ENCODE peak calls at places on chromosomes 4 and X, in eight cellular contexts. One of them, this sample, is unnamed.
A peak's percentile ranks its signal among the peaks of the same experiment; 100 is the strongest.

GRCh38 chr4:188002346-188002745 is 6.8 kb downstream of the ZFP42 start:
- DNase-seq in CD4-positive, alpha-beta T cell: no peak
- DNase-seq in breast epithelium: no peak
- DNase-seq in DND-41: no peak
- DNase-seq in chondrocyte: no peak
- DNase-seq in astrocyte of the spinal cord: no peak
- DNase-seq in hepatocyte: no peak
- DNase-seq in GM06990: no peak
- DNase-seq in this sample: no peak

GRCh38 chrX:136076942-136077341 is 70.4 kb upstream of the FHL1 start:
- DNase-seq in CD4-positive, alpha-beta T cell: no peak
- DNase-seq in breast epithelium: no peak
- DNase-seq in DND-41: no peak
- DNase-seq in chondrocyte: no peak
- DNase-seq in astrocyte of the spinal cord: no peak
- DNase-seq in hepatocyte: no peak
- DNase-seq in GM06990: no peak
- DNase-seq in this sample: no peak

GRCh38 chrX:41472231-41472815 is 25.2 kb downstream of the NYX start:
- DNase-seq in CD4-positive, alpha-beta T cell: no peak
- DNase-seq in breast epithelium: no peak
- DNase-seq in DND-41: no peak
- DNase-seq in chondrocyte: no peak
- DNase-seq in astrocyte of the spinal cord: no peak
- DNase-seq in hepatocyte: no peak
- DNase-seq in GM06990: no peak
- DNase-seq in this sample: no peak

GRCh38 chr4:100017627-100018310 is 67.7 kb upstream of the H2AZ1 start:
- DNase-seq in CD4-positive, alpha-beta T cell: no peak
- DNase-seq in breast epithelium: no peak
- DNase-seq in DND-41: no peak
- DNase-seq in chondrocyte: no peak
- DNase-seq in astrocyte of the spinal cord: no peak
- DNase-seq in hepatocyte: no peak
- DNase-seq in GM06990: peak; percentile 10
- DNase-seq in this sample: no peak

GRCh38 chr4:127783026-127783769 is 1.1 kb downstream of the HSPA4L start:
- DNase-seq in CD4-positive, alpha-beta T cell: no peak
- DNase-seq in breast epithelium: peak; percentile 58
- DNase-seq in DND-41: no peak
- DNase-seq in chondrocyte: peak; percentile 68
- DNase-seq in astrocyte of the spinal cord: peak; percentile 62
- DNase-seq in hepatocyte: peak; percentile 64
- DNase-seq in GM06990: no peak
- DNase-seq in this sample: peak; percentile 67

GRCh38 chr4:153159016-153159415 is 45.2 kb upstream of the TRIM2 start:
- DNase-seq in CD4-positive, alpha-beta T cell: no peak
- DNase-seq in breast epithelium: no peak
- DNase-seq in DND-41: no peak
- DNase-seq in chondrocyte: no peak
- DNase-seq in astrocyte of the spinal cord: no peak
- DNase-seq in hepatocyte: no peak
- DNase-seq in GM06990: no peak
- DNase-seq in this sample: no peak

GRCh38 chrX:36898301-36898700 is 109.9 kb upstream of the FAM47C start:
- DNase-seq in CD4-positive, alpha-beta T cell: no peak
- DNase-seq in breast epithelium: no peak
- DNase-seq in DND-41: no peak
- DNase-seq in chondrocyte: no peak
- DNase-seq in astrocyte of the spinal cord: no peak
- DNase-seq in hepatocyte: peak; percentile 44
- DNase-seq in GM06990: no peak
- DNase-seq in this sample: no peak

GRCh38 chr4:94892051-94892450 is 134.3 kb downstream of the BMPR1B start:
- DNase-seq in CD4-positive, alpha-beta T cell: no peak
- DNase-seq in breast epithelium: no peak
- DNase-seq in DND-41: no peak
- DNase-seq in chondrocyte: no peak
- DNase-seq in astrocyte of the spinal cord: peak; percentile 63
- DNase-seq in hepatocyte: no peak
- DNase-seq in GM06990: no peak
- DNase-seq in this sample: no peak

GRCh38 chr4:16122225-16122624 is 38.4 kb upstream of the PROM1 start:
- DNase-seq in CD4-positive, alpha-beta T cell: no peak
- DNase-seq in breast epithelium: no peak
- DNase-seq in DND-41: no peak
- DNase-seq in chondrocyte: no peak
- DNase-seq in astrocyte of the spinal cord: no peak
- DNase-seq in hepatocyte: no peak
- DNase-seq in GM06990: no peak
- DNase-seq in this sample: no peak

GRCh38 chr4:150173854-150174398 is 95.7 kb downstream of the DCLK2 start:
- DNase-seq in CD4-positive, alpha-beta T cell: no peak
- DNase-seq in breast epithelium: no peak
- DNase-seq in DND-41: no peak
- DNase-seq in chondrocyte: no peak
- DNase-seq in astrocyte of the spinal cord: peak; percentile 45
- DNase-seq in hepatocyte: no peak
- DNase-seq in GM06990: no peak
- DNase-seq in this sample: no peak

GRCh38 chrX:129769467-129770154 is 10.1 kb upstream of the SASH3 start:
- DNase-seq in CD4-positive, alpha-beta T cell: peak; percentile 68
- DNase-seq in breast epithelium: no peak
- DNase-seq in DND-41: peak; percentile 91
- DNase-seq in chondrocyte: no peak
- DNase-seq in astrocyte of the spinal cord: no peak
- DNase-seq in hepatocyte: no peak
- DNase-seq in GM06990: peak; percentile 75
- DNase-seq in this sample: no peak

GRCh38 chr4:1747603-1747967 is 26.3 kb downstream of the TACC3 start:
- DNase-seq in CD4-positive, alpha-beta T cell: no peak
- DNase-seq in breast epithelium: no peak
- DNase-seq in DND-41: no peak
- DNase-seq in chondrocyte: no peak
- DNase-seq in astrocyte of the spinal cord: no peak
- DNase-seq in hepatocyte: no peak
- DNase-seq in GM06990: no peak
- DNase-seq in this sample: no peak

GRCh38 chr4:1749826-1750225 is 28.5 kb downstream of the TACC3 start:
- DNase-seq in CD4-positive, alpha-beta T cell: no peak
- DNase-seq in breast epithelium: no peak
- DNase-seq in DND-41: no peak
- DNase-seq in chondrocyte: no peak
- DNase-seq in astrocyte of the spinal cord: no peak
- DNase-seq in hepatocyte: no peak
- DNase-seq in GM06990: no peak
- DNase-seq in this sample: no peak

GRCh38 chr4:1749370-1749769 is 28.0 kb downstream of the TACC3 start:
- DNase-seq in CD4-positive, alpha-beta T cell: no peak
- DNase-seq in breast epithelium: no peak
- DNase-seq in DND-41: no peak
- DNase-seq in chondrocyte: no peak
- DNase-seq in astrocyte of the spinal cord: no peak
- DNase-seq in hepatocyte: no peak
- DNase-seq in GM06990: no peak
- DNase-seq in this sample: no peak

GRCh38 chr4:1746919-1747602 is 25.7 kb downstream of the TACC3 start:
- DNase-seq in CD4-positive, alpha-beta T cell: no peak
- DNase-seq in breast epithelium: no peak
- DNase-seq in DND-41: no peak
- DNase-seq in chondrocyte: no peak
- DNase-seq in astrocyte of the spinal cord: no peak
- DNase-seq in hepatocyte: no peak
- DNase-seq in GM06990: no peak
- DNase-seq in this sample: no peak

GRCh38 chr4:1748465-1748995 is 27.2 kb downstream of the TACC3 start:
- DNase-seq in CD4-positive, alpha-beta T cell: peak; percentile 72
- DNase-seq in breast epithelium: peak; percentile 72
- DNase-seq in DND-41: peak; percentile 88
- DNase-seq in chondrocyte: no peak
- DNase-seq in astrocyte of the spinal cord: peak; percentile 58
- DNase-seq in hepatocyte: peak; percentile 92
- DNase-seq in GM06990: peak; percentile 72
- DNase-seq in this sample: peak; percentile 92
- TF ChIP-seq CTCF in CD4-positive, alpha-beta T cell: peak; percentile 68
- TF ChIP-seq CTCF in breast epithelium: peak; percentile 46
- TF ChIP-seq CTCF in DND-41: peak; percentile 92
- TF ChIP-seq CTCF in chondrocyte: peak; percentile 94
- TF ChIP-seq CTCF in astrocyte of the spinal cord: peak; percentile 84
- TF ChIP-seq CTCF in hepatocyte: peak; percentile 91
- TF ChIP-seq CTCF in GM06990: peak; percentile 88
- TF ChIP-seq CTCF in this sample: peak; percentile 90

GRCh38 chrX:39733745-39734144 is 364.0 kb downstream of the BCOR start:
- DNase-seq in CD4-positive, alpha-beta T cell: no peak
- DNase-seq in breast epithelium: no peak
- DNase-seq in DND-41: no peak
- DNase-seq in chondrocyte: no peak
- DNase-seq in astrocyte of the spinal cord: no peak
- DNase-seq in hepatocyte: no peak
- DNase-seq in GM06990: no peak
- DNase-seq in this sample: no peak

GRCh38 chrX:39731390-39731680 is 366.4 kb downstream of the BCOR start:
- DNase-seq in CD4-positive, alpha-beta T cell: no peak
- DNase-seq in breast epithelium: no peak
- DNase-seq in DND-41: no peak
- DNase-seq in chondrocyte: no peak
- DNase-seq in astrocyte of the spinal cord: no peak
- DNase-seq in hepatocyte: no peak
- DNase-seq in GM06990: no peak
- DNase-seq in this sample: no peak

GRCh38 chrX:39736219-39737211 is 361.2 kb downstream of the BCOR start:
- DNase-seq in CD4-positive, alpha-beta T cell: no peak
- DNase-seq in breast epithelium: peak; percentile 76
- DNase-seq in DND-41: no peak
- DNase-seq in chondrocyte: no peak
- DNase-seq in astrocyte of the spinal cord: peak; percentile 80
- DNase-seq in hepatocyte: no peak
- DNase-seq in GM06990: no peak
- DNase-seq in this sample: no peak

GRCh38 chrX:39731735-39732134 is 366.0 kb downstream of the BCOR start:
- DNase-seq in CD4-positive, alpha-beta T cell: no peak
- DNase-seq in breast epithelium: no peak
- DNase-seq in DND-41: no peak
- DNase-seq in chondrocyte: no peak
- DNase-seq in astrocyte of the spinal cord: no peak
- DNase-seq in hepatocyte: no peak
- DNase-seq in GM06990: no peak
- DNase-seq in this sample: no peak

GRCh38 chrX:39734174-39734776 is 363.5 kb downstream of the BCOR start:
- DNase-seq in CD4-positive, alpha-beta T cell: no peak
- DNase-seq in breast epithelium: no peak
- DNase-seq in DND-41: no peak
- DNase-seq in chondrocyte: no peak
- DNase-seq in astrocyte of the spinal cord: no peak
- DNase-seq in hepatocyte: no peak
- DNase-seq in GM06990: no peak
- DNase-seq in this sample: no peak
- TF ChIP-seq CTCF in CD4-positive, alpha-beta T cell: no peak
- TF ChIP-seq CTCF in breast epithelium: no peak
- TF ChIP-seq CTCF in DND-41: no peak
- TF ChIP-seq CTCF in chondrocyte: no peak
- TF ChIP-seq CTCF in astrocyte of the spinal cord: no peak
- TF ChIP-seq CTCF in hepatocyte: no peak
- TF ChIP-seq CTCF in GM06990: no peak
- TF ChIP-seq CTCF in this sample: no peak

DNA sequence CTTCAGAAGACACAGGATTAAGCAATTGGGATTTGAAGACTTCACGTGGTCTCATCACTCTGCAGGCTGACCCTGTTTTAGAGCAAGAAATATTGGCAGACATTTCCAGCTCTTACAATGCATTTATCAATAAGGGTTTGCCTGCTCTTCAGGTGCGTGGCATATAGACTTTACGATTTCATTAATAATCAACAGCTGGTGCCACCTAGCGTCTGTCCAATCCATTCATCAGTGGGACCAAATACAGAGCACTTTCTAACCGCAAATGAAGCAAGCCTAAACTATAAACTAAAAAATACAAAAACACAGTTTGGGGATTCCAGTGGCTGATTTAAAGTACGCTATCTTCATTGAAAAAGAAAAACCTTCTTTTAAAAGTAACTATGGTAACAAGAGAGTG is 125.4 kb upstream of the DMD start:
- DNase-seq in CD4-positive, alpha-beta T cell: no peak
- DNase-seq in breast epithelium: no peak
- DNase-seq in DND-41: no peak
- DNase-seq in chondrocyte: no peak
- DNase-seq in astrocyte of the spinal cord: peak; percentile 8
- DNase-seq in hepatocyte: peak; percentile 58
- DNase-seq in GM06990: no peak
- DNase-seq in this sample: no peak
- TF ChIP-seq CTCF in CD4-positive, alpha-beta T cell: no peak
- TF ChIP-seq CTCF in breast epithelium: no peak
- TF ChIP-seq CTCF in DND-41: no peak
- TF ChIP-seq CTCF in chondrocyte: peak; percentile 90
- TF ChIP-seq CTCF in astrocyte of the spinal cord: peak; percentile 44
- TF ChIP-seq CTCF in hepatocyte: peak; percentile 76
- TF ChIP-seq CTCF in GM06990: peak; percentile 26
- TF ChIP-seq CTCF in this sample: no peak

GRCh38 chr4:176256921-176257320 is 12.1 kb downstream of the ASB5 start:
- DNase-seq in CD4-positive, alpha-beta T cell: no peak
- DNase-seq in breast epithelium: no peak
- DNase-seq in DND-41: no peak
- DNase-seq in chondrocyte: no peak
- DNase-seq in astrocyte of the spinal cord: peak; percentile 39
- DNase-seq in hepatocyte: no peak
- DNase-seq in GM06990: no peak
- DNase-seq in this sample: no peak

GRCh38 chr4:176261018-176261417 is 8.0 kb downstream of the ASB5 start:
- DNase-seq in CD4-positive, alpha-beta T cell: no peak
- DNase-seq in breast epithelium: no peak
- DNase-seq in DND-41: no peak
- DNase-seq in chondrocyte: no peak
- DNase-seq in astrocyte of the spinal cord: no peak
- DNase-seq in hepatocyte: no peak
- DNase-seq in GM06990: no peak
- DNase-seq in this sample: no peak

GRCh38 chr4:176261481-176261880 is 7.5 kb downstream of the ASB5 start:
- DNase-seq in CD4-positive, alpha-beta T cell: no peak
- DNase-seq in breast epithelium: no peak
- DNase-seq in DND-41: no peak
- DNase-seq in chondrocyte: no peak
- DNase-seq in astrocyte of the spinal cord: no peak
- DNase-seq in hepatocyte: no peak
- DNase-seq in GM06990: no peak
- DNase-seq in this sample: no peak

GRCh38 chr4:176259330-176260090 is 9.5 kb downstream of the ASB5 start:
- DNase-seq in CD4-positive, alpha-beta T cell: no peak
- DNase-seq in breast epithelium: no peak
- DNase-seq in DND-41: no peak
- DNase-seq in chondrocyte: no peak
- DNase-seq in astrocyte of the spinal cord: peak; percentile 49
- DNase-seq in hepatocyte: peak; percentile 21
- DNase-seq in GM06990: no peak
- DNase-seq in this sample: no peak

DNA sequence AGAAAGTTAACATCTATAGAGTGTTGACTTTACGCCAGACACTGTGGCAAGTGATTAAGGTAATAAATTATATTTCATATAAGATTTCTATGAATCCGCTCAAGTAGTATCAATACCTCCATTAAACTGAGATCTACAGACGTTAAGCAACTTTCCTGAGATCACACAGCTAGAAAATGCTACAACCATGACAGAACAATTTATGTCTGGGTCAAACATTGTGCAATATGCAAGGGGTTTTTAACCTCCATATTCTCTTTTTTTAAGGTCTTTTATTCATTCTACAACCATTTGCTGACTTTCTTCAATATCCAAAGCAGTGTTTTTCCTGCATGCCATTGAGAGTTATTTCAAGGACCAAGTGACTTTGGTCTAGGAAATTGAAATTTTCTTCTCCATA is 10.9 kb downstream of the ASB5 start:
- DNase-seq in CD4-positive, alpha-beta T cell: no peak
- DNase-seq in breast epithelium: no peak
- DNase-seq in DND-41: no peak
- DNase-seq in chondrocyte: no peak
- DNase-seq in astrocyte of the spinal cord: no peak
- DNase-seq in hepatocyte: no peak
- DNase-seq in GM06990: no peak
- DNase-seq in this sample: no peak
- TF ChIP-seq CTCF in CD4-positive, alpha-beta T cell: no peak
- TF ChIP-seq CTCF in breast epithelium: no peak
- TF ChIP-seq CTCF in DND-41: no peak
- TF ChIP-seq CTCF in chondrocyte: no peak
- TF ChIP-seq CTCF in astrocyte of the spinal cord: no peak
- TF ChIP-seq CTCF in hepatocyte: no peak
- TF ChIP-seq CTCF in GM06990: no peak
- TF ChIP-seq CTCF in this sample: no peak